ENCODE peak calls at places on chromosomes 3 and 15, in ten cellular contexts. One of them, this sample, is unnamed.

GRCh38 chr3:22117091-22117490 is 366.1 kb upstream of the ZNF385D start:
- DNase-seq in fibroblast of mammary gland: peak
- DNase-seq in brain microvascular endothelial cell: no peak
- DNase-seq in nucleus accumbens: no peak
- DNase-seq in stimulated activated CD8-positive, alpha-beta memory T cell treated with anti-CD3 and anti-CD28 coated beads, Interleukin-4, amount 100 ng/mL, for 1 hour: no peak
- DNase-seq in MV-4-11: no peak
- DNase-seq in C1 segment of cervical spinal cord: no peak
- DNase-seq in pancreas: no peak
- DNase-seq in GOT3: no peak
- DNase-seq in fibroblast of pulmonary artery: peak
- DNase-seq in this sample: no peak

GRCh38 chr3:126269360-126269759 is 87.8 kb downstream of the KLF15 start:
- DNase-seq in fibroblast of mammary gland: peak
- DNase-seq in brain microvascular endothelial cell: no peak
- DNase-seq in nucleus accumbens: no peak
- DNase-seq in stimulated activated CD8-positive, alpha-beta memory T cell treated with anti-CD3 and anti-CD28 coated beads, Interleukin-4, amount 100 ng/mL, for 1 hour: no peak
- DNase-seq in MV-4-11: no peak
- DNase-seq in C1 segment of cervical spinal cord: no peak
- DNase-seq in pancreas: peak
- DNase-seq in GOT3: no peak
- DNase-seq in fibroblast of pulmonary artery: no peak
- DNase-seq in this sample: no peak

GRCh38 chr15:76973362-76973743 is 21.6 kb upstream of the PSTPIP1 start:
- DNase-seq in fibroblast of mammary gland: peak
- DNase-seq in brain microvascular endothelial cell: no peak
- DNase-seq in nucleus accumbens: no peak
- DNase-seq in stimulated activated CD8-positive, alpha-beta memory T cell treated with anti-CD3 and anti-CD28 coated beads, Interleukin-4, amount 100 ng/mL, for 1 hour: peak
- DNase-seq in MV-4-11: peak
- DNase-seq in C1 segment of cervical spinal cord: no peak
- DNase-seq in pancreas: no peak
- DNase-seq in GOT3: no peak
- DNase-seq in fibroblast of pulmonary artery: peak
- DNase-seq in this sample: peak

GRCh38 chr3:189238071-189238470 is 66.3 kb downstream of the TPRG1 start:
- DNase-seq in fibroblast of mammary gland: peak
- DNase-seq in brain microvascular endothelial cell: no peak
- DNase-seq in nucleus accumbens: no peak
- DNase-seq in stimulated activated CD8-positive, alpha-beta memory T cell treated with anti-CD3 and anti-CD28 coated beads, Interleukin-4, amount 100 ng/mL, for 1 hour: no peak
- DNase-seq in MV-4-11: no peak
- DNase-seq in C1 segment of cervical spinal cord: no peak
- DNase-seq in pancreas: no peak
- DNase-seq in GOT3: no peak
- DNase-seq in fibroblast of pulmonary artery: no peak
- DNase-seq in this sample: no peak

GRCh38 chr3:70854108-70854507 is 541.7 kb upstream of the MDFIC2 start:
- DNase-seq in fibroblast of mammary gland: no peak
- DNase-seq in brain microvascular endothelial cell: peak
- DNase-seq in nucleus accumbens: no peak
- DNase-seq in stimulated activated CD8-positive, alpha-beta memory T cell treated with anti-CD3 and anti-CD28 coated beads, Interleukin-4, amount 100 ng/mL, for 1 hour: no peak
- DNase-seq in MV-4-11: no peak
- DNase-seq in C1 segment of cervical spinal cord: no peak
- DNase-seq in pancreas: no peak
- DNase-seq in GOT3: no peak
- DNase-seq in fibroblast of pulmonary artery: no peak
- DNase-seq in this sample: no peak

GRCh38 chr15:24856397-24857093 is 98.2 kb upstream of the SNRPN start:
- DNase-seq in fibroblast of mammary gland: no peak
- DNase-seq in brain microvascular endothelial cell: no peak
- DNase-seq in nucleus accumbens: peak
- DNase-seq in stimulated activated CD8-positive, alpha-beta memory T cell treated with anti-CD3 and anti-CD28 coated beads, Interleukin-4, amount 100 ng/mL, for 1 hour: no peak
- DNase-seq in MV-4-11: no peak
- DNase-seq in C1 segment of cervical spinal cord: peak
- DNase-seq in pancreas: no peak
- DNase-seq in GOT3: no peak
- DNase-seq in fibroblast of pulmonary artery: peak
- DNase-seq in this sample: no peak

GRCh38 chr15:101478701-101479341 is 10.7 kb downstream of the PCSK6 start:
- DNase-seq in fibroblast of mammary gland: no peak
- DNase-seq in brain microvascular endothelial cell: no peak
- DNase-seq in nucleus accumbens: no peak
- DNase-seq in stimulated activated CD8-positive, alpha-beta memory T cell treated with anti-CD3 and anti-CD28 coated beads, Interleukin-4, amount 100 ng/mL, for 1 hour: no peak
- DNase-seq in MV-4-11: no peak
- DNase-seq in C1 segment of cervical spinal cord: no peak
- DNase-seq in pancreas: no peak
- DNase-seq in GOT3: no peak
- DNase-seq in fibroblast of pulmonary artery: no peak
- DNase-seq in this sample: no peak

GRCh38 chr3:190585771-190586630 is 72.1 kb downstream of the IL1RAP start:
- DNase-seq in fibroblast of mammary gland: peak
- DNase-seq in brain microvascular endothelial cell: peak
- DNase-seq in nucleus accumbens: no peak
- DNase-seq in stimulated activated CD8-positive, alpha-beta memory T cell treated with anti-CD3 and anti-CD28 coated beads, Interleukin-4, amount 100 ng/mL, for 1 hour: no peak
- DNase-seq in MV-4-11: peak
- DNase-seq in C1 segment of cervical spinal cord: no peak
- DNase-seq in pancreas: no peak
- DNase-seq in GOT3: peak
- DNase-seq in fibroblast of pulmonary artery: peak
- DNase-seq in this sample: no peak

GRCh38 chr15:66901336-66902100 is 163.9 kb upstream of the SMAD3 start:
- DNase-seq in fibroblast of mammary gland: peak
- DNase-seq in brain microvascular endothelial cell: no peak
- DNase-seq in nucleus accumbens: no peak
- DNase-seq in stimulated activated CD8-positive, alpha-beta memory T cell treated with anti-CD3 and anti-CD28 coated beads, Interleukin-4, amount 100 ng/mL, for 1 hour: no peak
- DNase-seq in MV-4-11: peak
- DNase-seq in C1 segment of cervical spinal cord: no peak
- DNase-seq in pancreas: no peak
- DNase-seq in GOT3: no peak
- DNase-seq in fibroblast of pulmonary artery: peak
- DNase-seq in this sample: no peak

GRCh38 chr3:13515786-13516783 is 32.8 kb upstream of the FBLN2 start:
- DNase-seq in fibroblast of mammary gland: no peak
- DNase-seq in brain microvascular endothelial cell: no peak
- DNase-seq in nucleus accumbens: no peak
- DNase-seq in stimulated activated CD8-positive, alpha-beta memory T cell treated with anti-CD3 and anti-CD28 coated beads, Interleukin-4, amount 100 ng/mL, for 1 hour: no peak
- DNase-seq in MV-4-11: no peak
- DNase-seq in C1 segment of cervical spinal cord: no peak
- DNase-seq in pancreas: peak
- DNase-seq in GOT3: no peak
- DNase-seq in fibroblast of pulmonary artery: peak
- DNase-seq in this sample: no peak

GRCh38 chr3:13198480-13198879 is 125.3 kb upstream of the IQSEC1 start:
- DNase-seq in fibroblast of mammary gland: no peak
- DNase-seq in brain microvascular endothelial cell: no peak
- DNase-seq in nucleus accumbens: no peak
- DNase-seq in stimulated activated CD8-positive, alpha-beta memory T cell treated with anti-CD3 and anti-CD28 coated beads, Interleukin-4, amount 100 ng/mL, for 1 hour: no peak
- DNase-seq in MV-4-11: no peak
- DNase-seq in C1 segment of cervical spinal cord: no peak
- DNase-seq in pancreas: no peak
- DNase-seq in GOT3: no peak
- DNase-seq in fibroblast of pulmonary artery: no peak
- DNase-seq in this sample: no peak

GRCh38 chr15:78944202-78944625 is 632 bp downstream of the CTSH start:
- DNase-seq in fibroblast of mammary gland: no peak
- DNase-seq in brain microvascular endothelial cell: no peak
- DNase-seq in nucleus accumbens: no peak
- DNase-seq in stimulated activated CD8-positive, alpha-beta memory T cell treated with anti-CD3 and anti-CD28 coated beads, Interleukin-4, amount 100 ng/mL, for 1 hour: no peak
- DNase-seq in MV-4-11: no peak
- DNase-seq in C1 segment of cervical spinal cord: no peak
- DNase-seq in pancreas: no peak
- DNase-seq in GOT3: no peak
- DNase-seq in fibroblast of pulmonary artery: no peak
- DNase-seq in this sample: peak

GRCh38 chr3:356947-357346 is 160.4 kb downstream of the CHL1 start:
- DNase-seq in fibroblast of mammary gland: peak
- DNase-seq in brain microvascular endothelial cell: no peak
- DNase-seq in nucleus accumbens: no peak
- DNase-seq in stimulated activated CD8-positive, alpha-beta memory T cell treated with anti-CD3 and anti-CD28 coated beads, Interleukin-4, amount 100 ng/mL, for 1 hour: no peak
- DNase-seq in MV-4-11: no peak
- DNase-seq in C1 segment of cervical spinal cord: no peak
- DNase-seq in pancreas: no peak
- DNase-seq in GOT3: no peak
- DNase-seq in fibroblast of pulmonary artery: no peak
- DNase-seq in this sample: no peak

GRCh38 chr3:115792206-115792955 is 169.1 kb downstream of the GAP43 start:
- DNase-seq in fibroblast of mammary gland: peak
- DNase-seq in brain microvascular endothelial cell: peak
- DNase-seq in nucleus accumbens: no peak
- DNase-seq in stimulated activated CD8-positive, alpha-beta memory T cell treated with anti-CD3 and anti-CD28 coated beads, Interleukin-4, amount 100 ng/mL, for 1 hour: no peak
- DNase-seq in MV-4-11: no peak
- DNase-seq in C1 segment of cervical spinal cord: no peak
- DNase-seq in pancreas: no peak
- DNase-seq in GOT3: no peak
- DNase-seq in fibroblast of pulmonary artery: no peak
- DNase-seq in this sample: no peak

GRCh38 chr15:100715571-100716455 is 113.4 kb downstream of the ASB7 start:
- DNase-seq in fibroblast of mammary gland: no peak
- DNase-seq in brain microvascular endothelial cell: no peak
- DNase-seq in nucleus accumbens: no peak
- DNase-seq in stimulated activated CD8-positive, alpha-beta memory T cell treated with anti-CD3 and anti-CD28 coated beads, Interleukin-4, amount 100 ng/mL, for 1 hour: no peak
- DNase-seq in MV-4-11: no peak
- DNase-seq in C1 segment of cervical spinal cord: no peak
- DNase-seq in pancreas: peak
- DNase-seq in GOT3: no peak
- DNase-seq in fibroblast of pulmonary artery: no peak
- DNase-seq in this sample: peak

GRCh38 chr3:194300392-194300758 is 50.8 kb downstream of the CPN2 start:
- DNase-seq in fibroblast of mammary gland: peak
- DNase-seq in brain microvascular endothelial cell: no peak
- DNase-seq in nucleus accumbens: no peak
- DNase-seq in stimulated activated CD8-positive, alpha-beta memory T cell treated with anti-CD3 and anti-CD28 coated beads, Interleukin-4, amount 100 ng/mL, for 1 hour: no peak
- DNase-seq in MV-4-11: no peak
- DNase-seq in C1 segment of cervical spinal cord: no peak
- DNase-seq in pancreas: peak
- DNase-seq in GOT3: no peak
- DNase-seq in fibroblast of pulmonary artery: peak
- DNase-seq in this sample: no peak

GRCh38 chr3:193016437-193016887 is 98.8 kb upstream of the MB21D2 start:
- DNase-seq in fibroblast of mammary gland: peak
- DNase-seq in brain microvascular endothelial cell: no peak
- DNase-seq in nucleus accumbens: no peak
- DNase-seq in stimulated activated CD8-positive, alpha-beta memory T cell treated with anti-CD3 and anti-CD28 coated beads, Interleukin-4, amount 100 ng/mL, for 1 hour: no peak
- DNase-seq in MV-4-11: peak
- DNase-seq in C1 segment of cervical spinal cord: no peak
- DNase-seq in pancreas: peak
- DNase-seq in GOT3: no peak
- DNase-seq in fibroblast of pulmonary artery: peak
- DNase-seq in this sample: no peak

GRCh38 chr15:22918056-22918455 is 62.1 kb downstream of the CYFIP1 start:
- DNase-seq in fibroblast of mammary gland: peak
- DNase-seq in brain microvascular endothelial cell: peak
- DNase-seq in nucleus accumbens: no peak
- DNase-seq in stimulated activated CD8-positive, alpha-beta memory T cell treated with anti-CD3 and anti-CD28 coated beads, Interleukin-4, amount 100 ng/mL, for 1 hour: no peak
- DNase-seq in MV-4-11: peak
- DNase-seq in C1 segment of cervical spinal cord: no peak
- DNase-seq in pancreas: no peak
- DNase-seq in GOT3: no peak
- DNase-seq in fibroblast of pulmonary artery: peak
- DNase-seq in this sample: no peak

GRCh38 chr3:132268956-132269355 is 48.3 kb upstream of the ACP3 start:
- DNase-seq in fibroblast of mammary gland: peak
- DNase-seq in brain microvascular endothelial cell: no peak
- DNase-seq in nucleus accumbens: no peak
- DNase-seq in stimulated activated CD8-positive, alpha-beta memory T cell treated with anti-CD3 and anti-CD28 coated beads, Interleukin-4, amount 100 ng/mL, for 1 hour: no peak
- DNase-seq in MV-4-11: peak
- DNase-seq in C1 segment of cervical spinal cord: no peak
- DNase-seq in pancreas: no peak
- DNase-seq in GOT3: no peak
- DNase-seq in fibroblast of pulmonary artery: peak
- DNase-seq in this sample: no peak

GRCh38 chr15:65641723-65642475 is 20.2 kb downstream of the SLC24A1 start:
- DNase-seq in fibroblast of mammary gland: no peak
- DNase-seq in brain microvascular endothelial cell: no peak
- DNase-seq in nucleus accumbens: no peak
- DNase-seq in stimulated activated CD8-positive, alpha-beta memory T cell treated with anti-CD3 and anti-CD28 coated beads, Interleukin-4, amount 100 ng/mL, for 1 hour: no peak
- DNase-seq in MV-4-11: no peak
- DNase-seq in C1 segment of cervical spinal cord: no peak
- DNase-seq in pancreas: no peak
- DNase-seq in GOT3: no peak
- DNase-seq in fibroblast of pulmonary artery: no peak
- DNase-seq in this sample: peak

GRCh38 chr3:59451041-59451763 is 401.4 kb upstream of the CFAP20DC start:
- DNase-seq in fibroblast of mammary gland: no peak
- DNase-seq in brain microvascular endothelial cell: no peak
- DNase-seq in nucleus accumbens: no peak
- DNase-seq in stimulated activated CD8-positive, alpha-beta memory T cell treated with anti-CD3 and anti-CD28 coated beads, Interleukin-4, amount 100 ng/mL, for 1 hour: peak
- DNase-seq in MV-4-11: peak
- DNase-seq in C1 segment of cervical spinal cord: no peak
- DNase-seq in pancreas: no peak
- DNase-seq in GOT3: no peak
- DNase-seq in fibroblast of pulmonary artery: no peak
- DNase-seq in this sample: peak

GRCh38 chr3:58200846-58201355 is 9.9 kb downstream of the DNASE1L3 start:
- DNase-seq in fibroblast of mammary gland: no peak
- DNase-seq in brain microvascular endothelial cell: no peak
- DNase-seq in nucleus accumbens: no peak
- DNase-seq in stimulated activated CD8-positive, alpha-beta memory T cell treated with anti-CD3 and anti-CD28 coated beads, Interleukin-4, amount 100 ng/mL, for 1 hour: no peak
- DNase-seq in MV-4-11: no peak
- DNase-seq in C1 segment of cervical spinal cord: no peak
- DNase-seq in pancreas: no peak
- DNase-seq in GOT3: no peak
- DNase-seq in fibroblast of pulmonary artery: no peak
- DNase-seq in this sample: peak

GRCh38 chr3:37256447-37256846 is 82.1 kb upstream of the LRRFIP2 start:
- DNase-seq in fibroblast of mammary gland: peak
- DNase-seq in brain microvascular endothelial cell: no peak
- DNase-seq in nucleus accumbens: no peak
- DNase-seq in stimulated activated CD8-positive, alpha-beta memory T cell treated with anti-CD3 and anti-CD28 coated beads, Interleukin-4, amount 100 ng/mL, for 1 hour: no peak
- DNase-seq in MV-4-11: peak
- DNase-seq in C1 segment of cervical spinal cord: no peak
- DNase-seq in pancreas: no peak
- DNase-seq in GOT3: no peak
- DNase-seq in fibroblast of pulmonary artery: no peak
- DNase-seq in this sample: no peak

GRCh38 chr15:42184313-42184712 is 23.8 kb downstream of the VPS39 start:
- DNase-seq in fibroblast of mammary gland: peak
- DNase-seq in brain microvascular endothelial cell: no peak
- DNase-seq in nucleus accumbens: no peak
- DNase-seq in stimulated activated CD8-positive, alpha-beta memory T cell treated with anti-CD3 and anti-CD28 coated beads, Interleukin-4, amount 100 ng/mL, for 1 hour: no peak
- DNase-seq in MV-4-11: peak
- DNase-seq in C1 segment of cervical spinal cord: no peak
- DNase-seq in pancreas: no peak
- DNase-seq in GOT3: no peak
- DNase-seq in fibroblast of pulmonary artery: no peak
- DNase-seq in this sample: peak

GRCh38 chr3:111717601-111718000 is 122.5 kb upstream of the ZBED2 start:
- DNase-seq in fibroblast of mammary gland: peak
- DNase-seq in brain microvascular endothelial cell: peak
- DNase-seq in nucleus accumbens: no peak
- DNase-seq in stimulated activated CD8-positive, alpha-beta memory T cell treated with anti-CD3 and anti-CD28 coated beads, Interleukin-4, amount 100 ng/mL, for 1 hour: peak
- DNase-seq in MV-4-11: peak
- DNase-seq in C1 segment of cervical spinal cord: peak
- DNase-seq in pancreas: peak
- DNase-seq in GOT3: peak
- DNase-seq in fibroblast of pulmonary artery: peak
- DNase-seq in this sample: peak

GRCh38 chr15:36469567-36469966 is 109.9 kb upstream of the CDIN1 start:
- DNase-seq in fibroblast of mammary gland: no peak
- DNase-seq in brain microvascular endothelial cell: peak
- DNase-seq in nucleus accumbens: no peak
- DNase-seq in stimulated activated CD8-positive, alpha-beta memory T cell treated with anti-CD3 and anti-CD28 coated beads, Interleukin-4, amount 100 ng/mL, for 1 hour: no peak
- DNase-seq in MV-4-11: no peak
- DNase-seq in C1 segment of cervical spinal cord: no peak
- DNase-seq in pancreas: no peak
- DNase-seq in GOT3: no peak
- DNase-seq in fibroblast of pulmonary artery: peak
- DNase-seq in this sample: no peak